ENCODE peak calls at places on chromosomes 4 and X, in four cellular contexts. One of them, this sample, is unnamed. For H3K4me1, the result is how much of the 10 kb centered on the place peaks cover.

GRCh38 chr4:170827562-170828260 is 738.0 kb upstream of the AADAT start:
- DNase-seq in Caco-2: no peak
- DNase-seq in breast epithelium: no peak
- DNase-seq in cardiac muscle cell: no peak
- DNase-seq in this sample: no peak

GRCh38 chr4:141402696-141403095 is 182.0 kb downstream of the ZNF330 start:
- DNase-seq in Caco-2: no peak
- DNase-seq in breast epithelium: no peak
- DNase-seq in cardiac muscle cell: no peak
- DNase-seq in this sample: no peak

GRCh38 chr4:153748378-153748777 is 11.4 kb downstream of the RNF175 start:
- DNase-seq in Caco-2: no peak
- DNase-seq in breast epithelium: no peak
- DNase-seq in cardiac muscle cell: no peak
- DNase-seq in this sample: no peak

GRCh38 chrX:45479835-45480422 is 279.3 kb upstream of the DIPK2B start:
- DNase-seq in Caco-2: no peak
- DNase-seq in breast epithelium: no peak
- DNase-seq in cardiac muscle cell: no peak
- DNase-seq in this sample: no peak

GRCh38 chr4:102869569-102870227 is 906 bp downstream of the CISD2 start:
- DNase-seq in Caco-2: no peak
- DNase-seq in breast epithelium: no peak
- DNase-seq in cardiac muscle cell: no peak
- DNase-seq in this sample: no peak

GRCh38 chr4:173528378-173529321 is 1.4 kb downstream of the HAND2 start:
- DNase-seq in Caco-2: no peak
- DNase-seq in breast epithelium: no peak
- DNase-seq in cardiac muscle cell: peak
- DNase-seq in this sample: no peak

GRCh38 chrX:70998402-70999027 is 67.6 kb upstream of the SLC7A3 start:
- DNase-seq in Caco-2: peak
- DNase-seq in breast epithelium: no peak
- DNase-seq in cardiac muscle cell: peak
- DNase-seq in this sample: peak

GRCh38 chrX:19893722-19894121 is 6.3 kb upstream of the SH3KBP1 start:
- DNase-seq in Caco-2: no peak
- DNase-seq in breast epithelium: no peak
- DNase-seq in cardiac muscle cell: no peak
- DNase-seq in this sample: no peak

GRCh38 chrX:155632424-155633100 is 19.8 kb upstream of the TMLHE start:
- DNase-seq in Caco-2: no peak
- DNase-seq in breast epithelium: no peak
- DNase-seq in cardiac muscle cell: no peak
- DNase-seq in this sample: no peak

GRCh38 chr4:163492951-163493504 is 1.5 kb upstream of the TMA16 start:
- DNase-seq in Caco-2: no peak
- DNase-seq in breast epithelium: no peak
- DNase-seq in cardiac muscle cell: no peak
- DNase-seq in this sample: no peak

GRCh38 chrX:11591712-11592351 is 73.9 kb downstream of the ARHGAP6 start:
- DNase-seq in Caco-2: no peak
- DNase-seq in breast epithelium: no peak
- DNase-seq in cardiac muscle cell: no peak
- DNase-seq in this sample: no peak

GRCh38 chrX:71910526-71911022 is at the start of gene NHSL2:
- DNase-seq in Caco-2: no peak
- DNase-seq in breast epithelium: no peak
- DNase-seq in cardiac muscle cell: peak
- DNase-seq in this sample: no peak

GRCh38 chr4:99471349-99471748 is 36.2 kb upstream of the ADH7 start:
- DNase-seq in Caco-2: no peak
- DNase-seq in breast epithelium: no peak
- DNase-seq in cardiac muscle cell: no peak
- DNase-seq in this sample: no peak

GRCh38 chr4:110631582-110632505 is 9.0 kb upstream of the PITX2 start:
- DNase-seq in Caco-2: peak
- DNase-seq in breast epithelium: no peak
- DNase-seq in cardiac muscle cell: peak
- DNase-seq in this sample: no peak

GRCh38 chrX:103554687-103555417 is 30.5 kb upstream of the TCEAL4 start:
- DNase-seq in Caco-2: no peak
- DNase-seq in breast epithelium: no peak
- DNase-seq in cardiac muscle cell: peak
- DNase-seq in this sample: peak

GRCh38 chrX:109691752-109692151 is 41.3 kb downstream of the ACSL4 start:
- DNase-seq in Caco-2: no peak
- DNase-seq in breast epithelium: no peak
- DNase-seq in cardiac muscle cell: no peak
- DNase-seq in this sample: no peak

GRCh38 chr4:114383721-114384120 is 214.9 kb upstream of the UGT8 start:
- DNase-seq in Caco-2: no peak
- DNase-seq in breast epithelium: no peak
- DNase-seq in cardiac muscle cell: no peak
- DNase-seq in this sample: no peak

GRCh38 chr4:176309772-176310171 is 10.0 kb upstream of the SPCS3 start:
- DNase-seq in Caco-2: no peak
- DNase-seq in breast epithelium: no peak
- DNase-seq in cardiac muscle cell: no peak
- DNase-seq in this sample: no peak

GRCh38 chr4:8679032-8679431 is 86.5 kb downstream of the CPZ start:
- DNase-seq in Caco-2: no peak
- DNase-seq in breast epithelium: no peak
- DNase-seq in cardiac muscle cell: no peak
- DNase-seq in this sample: no peak

GRCh38 chrX:109270580-109271484 is 211.1 kb downstream of the GUCY2F start:
- DNase-seq in Caco-2: no peak
- DNase-seq in breast epithelium: no peak
- DNase-seq in cardiac muscle cell: no peak
- DNase-seq in this sample: no peak

GRCh38 chr4:143411527-143412480 is 75.1 kb downstream of the GAB1 start:
- DNase-seq in Caco-2: no peak
- DNase-seq in breast epithelium: no peak
- DNase-seq in cardiac muscle cell: no peak
- DNase-seq in this sample: no peak

GRCh38 chrX:113699939-113700338 is 859.3 kb upstream of the AMOT start:
- DNase-seq in Caco-2: no peak
- DNase-seq in breast epithelium: no peak
- DNase-seq in cardiac muscle cell: no peak
- DNase-seq in this sample: no peak

GRCh38 chr4:71026086-71026485 is 32.6 kb downstream of the DCK start:
- DNase-seq in Caco-2: no peak
- DNase-seq in breast epithelium: no peak
- DNase-seq in cardiac muscle cell: peak
- DNase-seq in this sample: no peak

GRCh38 chrX:153924149-153924861 is 1.8 kb downstream of the ARHGAP4 start:
- DNase-seq in Caco-2: peak
- DNase-seq in breast epithelium: no peak
- DNase-seq in cardiac muscle cell: peak
- DNase-seq in this sample: no peak

GRCh38 chr4:54473077-54473545 is 184.6 kb upstream of the KIT start:
- DNase-seq in Caco-2: peak
- DNase-seq in breast epithelium: no peak
- DNase-seq in cardiac muscle cell: no peak
- DNase-seq in this sample: no peak

GRCh38 chrX:76253432-76253831 is 80.6 kb downstream of the PBDC1 start:
- DNase-seq in Caco-2: peak
- DNase-seq in breast epithelium: no peak
- DNase-seq in cardiac muscle cell: peak
- DNase-seq in this sample: no peak

GRCh38 chr4:47729086-47729763 is 108.6 kb downstream of the CORIN start:
- DNase-seq in Caco-2: no peak
- DNase-seq in breast epithelium: no peak
- DNase-seq in cardiac muscle cell: no peak
- DNase-seq in this sample: no peak

GRCh38 chrX:155333701-155334100 is 713 bp downstream of the CLIC2 start:
- DNase-seq in Caco-2: no peak
- DNase-seq in breast epithelium: no peak
- DNase-seq in cardiac muscle cell: no peak
- DNase-seq in this sample: no peak

GRCh38 chrX:46577116-46578005 is 3.8 kb downstream of the CHST7 start:
- DNase-seq in Caco-2: no peak
- DNase-seq in breast epithelium: no peak
- DNase-seq in cardiac muscle cell: no peak
- DNase-seq in this sample: no peak

GRCh38 chr4:48341776-48342558 is 638 bp downstream of the SLAIN2 start:
- DNase-seq in Caco-2: peak
- DNase-seq in breast epithelium: peak
- DNase-seq in cardiac muscle cell: peak
- DNase-seq in this sample: peak

GRCh38 chrX:153922932-153923857 is 2.9 kb downstream of the ARHGAP4 start:
- DNase-seq in Caco-2: no peak
- DNase-seq in breast epithelium: peak
- DNase-seq in cardiac muscle cell: no peak
- DNase-seq in this sample: no peak

DNA sequence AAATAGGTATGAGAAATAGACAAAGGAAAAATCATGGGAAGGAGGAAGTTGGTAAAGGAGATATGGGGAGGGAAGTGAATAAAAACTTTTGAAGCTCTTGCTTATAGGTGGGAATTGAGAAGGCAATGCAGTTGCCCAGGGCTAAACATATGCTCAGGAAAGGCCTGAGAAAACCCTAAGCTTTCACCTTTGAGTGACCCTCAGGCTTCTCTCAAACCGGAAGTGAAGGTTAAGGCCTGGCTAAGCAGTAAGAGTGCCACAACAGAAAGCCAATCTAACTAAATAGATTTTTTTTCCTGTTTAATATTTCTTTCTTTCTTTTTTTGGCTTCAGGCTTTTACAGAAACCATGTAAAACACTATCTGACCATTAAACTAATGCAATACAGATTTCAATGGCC is 69.5 kb upstream of the GABRA3 start:
- DNase-seq in Caco-2: no peak
- DNase-seq in breast epithelium: no peak
- DNase-seq in cardiac muscle cell: no peak
- DNase-seq in this sample: no peak
- H3K4me1 ChIP-seq in Caco-2: under half
- H3K4me1 ChIP-seq in breast epithelium: under half
- H3K4me1 ChIP-seq in cardiac muscle cell: under half
- H3K4me1 ChIP-seq in this sample: under half

DNA sequence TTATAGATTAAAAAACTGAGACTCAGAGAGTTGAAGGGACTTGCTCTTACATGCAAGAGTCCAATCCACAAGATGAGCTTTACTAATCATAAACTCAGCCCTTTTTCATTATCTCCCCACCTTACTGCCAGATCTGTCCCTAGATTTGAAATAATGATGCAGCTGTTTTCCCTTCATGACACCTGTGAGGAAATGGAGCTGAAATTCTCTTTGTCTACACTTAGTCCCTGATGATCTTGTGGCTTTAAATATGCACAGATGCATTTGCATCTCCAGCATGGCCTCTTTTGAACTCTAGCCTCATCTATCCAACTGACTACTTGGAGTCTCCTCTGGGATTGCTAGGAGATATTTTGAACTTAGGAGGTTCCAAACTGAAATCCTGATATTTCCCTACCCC is 188.9 kb upstream of the AFF2 start:
- DNase-seq in Caco-2: no peak
- DNase-seq in breast epithelium: no peak
- DNase-seq in cardiac muscle cell: no peak
- DNase-seq in this sample: no peak
- H3K4me1 ChIP-seq in Caco-2: under half
- H3K4me1 ChIP-seq in breast epithelium: under half
- H3K4me1 ChIP-seq in cardiac muscle cell: under half
- H3K4me1 ChIP-seq in this sample: under half

DNA sequence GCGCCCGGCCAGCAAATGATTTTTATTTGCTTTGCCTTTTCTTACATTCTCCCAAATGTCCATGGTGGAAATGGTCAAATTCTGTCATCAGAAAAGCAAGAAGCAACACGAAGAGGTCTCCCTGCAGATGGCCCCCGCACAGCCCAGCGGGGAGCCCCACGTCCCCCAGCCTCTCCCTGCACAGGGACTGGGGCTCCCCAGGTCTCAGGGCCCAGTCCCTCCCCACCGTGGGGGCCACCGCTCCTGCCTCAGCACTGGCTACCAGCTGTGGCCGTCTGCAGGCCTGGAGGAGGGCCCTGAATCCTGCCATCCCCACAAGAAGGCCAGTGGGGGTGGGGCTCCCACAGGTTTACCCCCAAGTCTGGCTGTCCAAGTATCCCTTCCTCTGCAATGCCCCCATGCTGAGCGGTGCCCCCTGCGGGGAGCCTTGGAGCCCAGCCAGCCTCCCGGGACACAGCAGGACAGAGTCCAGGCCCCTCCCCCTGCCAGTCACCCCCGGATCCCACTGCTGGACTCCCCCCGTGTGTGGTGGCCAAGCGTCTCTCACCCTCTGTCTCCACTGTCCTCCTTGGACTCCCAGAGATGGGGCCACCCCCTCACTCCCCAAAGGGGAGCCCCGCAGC is 38.2 kb upstream of the ADRA2C start:
- DNase-seq in Caco-2: no peak
- DNase-seq in breast epithelium: no peak
- DNase-seq in cardiac muscle cell: no peak
- DNase-seq in this sample: no peak
- H3K4me1 ChIP-seq in Caco-2: under half
- H3K4me1 ChIP-seq in breast epithelium: under half
- H3K4me1 ChIP-seq in cardiac muscle cell: under half
- H3K4me1 ChIP-seq in this sample: under half

DNA sequence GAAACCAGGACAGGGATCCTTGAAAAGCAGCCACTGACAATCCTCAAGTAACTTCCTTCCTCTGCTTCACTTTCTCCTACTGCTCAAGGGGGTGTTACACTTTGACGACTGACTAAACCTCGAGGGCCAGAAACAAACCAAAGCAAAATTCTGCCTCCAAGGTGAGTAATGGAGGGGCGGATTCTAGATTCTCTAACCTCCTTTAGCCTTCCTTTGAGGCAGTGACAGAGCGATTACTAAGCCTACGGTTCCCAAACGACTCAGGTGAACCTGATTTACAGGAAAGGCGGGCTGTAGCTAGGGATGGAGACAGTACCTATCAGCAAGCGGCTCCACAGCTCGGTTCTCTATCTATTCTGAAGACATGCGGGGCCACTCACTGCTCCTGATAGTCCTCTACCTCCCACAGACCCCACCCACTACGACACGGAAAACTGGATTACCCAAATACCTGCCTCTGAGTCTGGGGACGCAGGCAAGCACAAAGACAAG is 487 bp downstream of the TBCK start:
- DNase-seq in Caco-2: peak
- DNase-seq in breast epithelium: no peak
- DNase-seq in cardiac muscle cell: no peak
- DNase-seq in this sample: no peak
- H3K4me1 ChIP-seq in Caco-2: under half
- H3K4me1 ChIP-seq in breast epithelium: under half
- H3K4me1 ChIP-seq in cardiac muscle cell: under half
- H3K4me1 ChIP-seq in this sample: under half

DNA sequence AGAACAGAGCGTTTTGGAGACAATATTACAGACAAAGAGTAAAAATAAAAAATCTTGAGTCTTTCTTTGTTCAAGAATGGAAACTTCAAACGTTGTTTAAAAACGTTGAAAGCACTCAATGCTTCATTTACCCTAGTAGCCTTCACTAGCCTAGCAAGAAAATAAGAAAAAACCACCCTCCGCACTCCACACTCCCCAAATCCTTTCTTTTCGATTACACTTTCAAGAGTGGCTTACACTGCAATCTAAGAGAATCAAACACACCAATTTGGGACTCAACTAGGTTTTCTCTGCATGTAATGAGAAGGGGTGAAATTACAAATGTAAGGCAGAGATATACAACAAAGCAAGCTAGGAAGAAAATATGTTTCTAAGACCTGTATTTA is 4.7 kb downstream of the TMSB4X start:
- DNase-seq in Caco-2: no peak
- DNase-seq in breast epithelium: no peak
- DNase-seq in cardiac muscle cell: no peak
- DNase-seq in this sample: no peak
- H3K4me1 ChIP-seq in Caco-2: under half
- H3K4me1 ChIP-seq in breast epithelium: under half
- H3K4me1 ChIP-seq in cardiac muscle cell: under half
- H3K4me1 ChIP-seq in this sample: half or more